ENCODE peak calls at places on chromosomes 4 and X, in ten cellular contexts. B is endothelial cell, M is sigmoid colon, X is body of pancreas, O is WERI-Rb-1, N is osteocyte, T is testis, V is astrocyte of the spinal cord, G is uterus, L is cardiac fibroblast. S is an unnamed sample.

GRCh38 chrX:155215443-155216178 is 649 bp upstream of the VBP1 start:
- DNase-seq in B (no peak), M (no peak), X (no peak), O (no peak), N (no peak), T (no peak), V (peak; percentile 1), G (no peak), L (no peak), S (no peak)

GRCh38 chr4:9762823-9763475 is 18.5 kb upstream of the DRD5 start:
- DNase-seq in B (peak; percentile 70), M (no peak), X (peak; percentile 56), O (peak; percentile 75), N (no peak), T (peak; percentile 76), V (peak; percentile 15), G (peak; percentile 49), L (peak; percentile 87), S (peak; percentile 34)

GRCh38 chr4:111454961-111455360 is 690.3 kb upstream of the FAM241A start:
- DNase-seq in B (no peak), M (no peak), X (no peak), O (no peak), N (no peak), T (no peak), V (no peak), G (no peak), L (no peak), S (no peak)

GRCh38 chrX:41870719-41871151 is 52.6 kb downstream of the CASK start:
- DNase-seq in B (no peak), M (no peak), X (peak; percentile 43), O (no peak), N (no peak), T (no peak), V (no peak), G (no peak), L (no peak), S (no peak)

GRCh38 chrX:10014462-10015373 is 47.6 kb downstream of the CLDN34 start:
- DNase-seq in B (peak; percentile 79), M (peak; percentile 96), X (peak; percentile 89), O (peak; percentile 87), N (peak; percentile 96), T (peak; percentile 88), V (peak; percentile 91), G (peak; percentile 89), L (peak; percentile 95), S (peak; percentile 84)

GRCh38 chr4:11599044-11599443 is 170.3 kb upstream of the HS3ST1 start:
- DNase-seq in B (no peak), M (no peak), X (no peak), O (no peak), N (no peak), T (no peak), V (no peak), G (no peak), L (no peak), S (no peak)

GRCh38 chr4:151184523-151185458 is 85.4 kb downstream of the RPS3A start:
- DNase-seq in B (no peak), M (no peak), X (no peak), O (no peak), N (no peak), T (no peak), V (peak; percentile 78), G (no peak), L (peak; percentile 82), S (no peak)

GRCh38 chrX:134658002-134658401 is 269 bp downstream of the PLAC1 start:
- DNase-seq in B (no peak), M (no peak), X (no peak), O (no peak), N (no peak), T (no peak), V (no peak), G (no peak), L (no peak), S (no peak)

GRCh38 chr4:105194328-105195231 is 47.9 kb downstream of the TET2 start:
- DNase-seq in B (no peak), M (no peak), X (no peak), O (no peak), N (no peak), T (no peak), V (peak; percentile 56), G (no peak), L (no peak), S (peak; percentile 48)

GRCh38 chr4:122329876-122330595 is 48.8 kb upstream of the ADAD1 start:
- DNase-seq in B (no peak), M (no peak), X (no peak), O (no peak), N (no peak), T (no peak), V (peak; percentile 52), G (no peak), L (peak; percentile 40), S (no peak)

GRCh38 chr4:24664956-24665355 is 80.6 kb upstream of the DHX15 start:
- DNase-seq in B (no peak), M (no peak), X (no peak), O (no peak), N (no peak), T (no peak), V (no peak), G (no peak), L (peak; percentile 86), S (no peak)

GRCh38 chr4:85825937-85826678 is 351.2 kb downstream of the ARHGAP24 start:
- DNase-seq in B (peak; percentile 11), M (no peak), X (peak; percentile 63), O (peak; percentile 44), N (no peak), T (no peak), V (peak; percentile 66), G (no peak), L (peak; percentile 67), S (no peak)

GRCh38 chrX:48667504-48667903 is 16.1 kb upstream of the WAS start:
- DNase-seq in B (no peak), M (no peak), X (no peak), O (no peak), N (no peak), T (no peak), V (no peak), G (no peak), L (no peak), S (no peak)

GRCh38 chr4:125705681-125706080 is 390.9 kb downstream of the FAT4 start:
- DNase-seq in B (no peak), M (no peak), X (no peak), O (no peak), N (no peak), T (no peak), V (no peak), G (no peak), L (no peak), S (no peak)

GRCh38 chr4:53043900-53044650 is 182.0 kb downstream of the RASL11B start:
- DNase-seq in B (no peak), M (no peak), X (no peak), O (no peak), N (no peak), T (no peak), V (no peak), G (no peak), L (no peak), S (no peak)

GRCh38 chr4:19857405-19857804 is 394.3 kb upstream of the SLIT2 start:
- DNase-seq in B (no peak), M (no peak), X (no peak), O (no peak), N (no peak), T (no peak), V (no peak), G (no peak), L (peak; percentile 44), S (no peak)

GRCh38 chr4:48575964-48576363 is 85.9 kb downstream of the ZAR1 start:
- DNase-seq in B (no peak), M (no peak), X (no peak), O (no peak), N (no peak), T (no peak), V (peak; percentile 73), G (no peak), L (no peak), S (no peak)

GRCh38 chr4:11765849-11766453 is 337.3 kb upstream of the HS3ST1 start:
- DNase-seq in B (peak; percentile 38), M (no peak), X (peak; percentile 16), O (peak; percentile 39), N (no peak), T (peak; percentile 26), V (peak; percentile 51), G (no peak), L (peak; percentile 70), S (no peak)

DNA sequence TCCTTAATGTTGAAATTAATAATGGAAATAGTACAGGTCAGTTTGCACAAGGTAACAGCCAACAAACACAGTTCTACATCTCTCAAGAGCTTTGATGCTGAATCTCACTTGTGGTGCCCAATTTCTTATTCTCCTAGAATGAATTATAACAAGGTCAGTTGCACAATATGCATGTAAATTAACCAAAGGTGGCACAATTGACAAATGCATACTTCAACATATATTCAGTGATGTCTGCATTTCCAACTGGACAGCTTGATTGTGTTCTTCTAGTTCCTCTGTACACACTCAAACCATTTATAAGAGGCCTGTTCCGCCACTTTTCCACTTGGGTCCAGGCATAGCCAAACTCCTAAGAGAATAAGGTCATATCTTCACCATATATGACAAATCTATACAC is 210.3 kb upstream of the EPHA5 start:
- DNase-seq in B (no peak), M (no peak), X (no peak), O (no peak), N (no peak), T (no peak), V (no peak), G (no peak), L (peak; percentile 6), S (no peak)
- TF ChIP-seq CTCF in B (no peak), M (no peak), X (no peak), O (no peak), N (no peak), T (no peak), V (no peak), G (no peak), L (no peak), S (no peak)

GRCh38 chr4:87033902-87034301 is 99.1 kb downstream of the AFF1 start:
- DNase-seq in B (no peak), M (no peak), X (no peak), O (peak; percentile 58), N (no peak), T (no peak), V (no peak), G (no peak), L (no peak), S (no peak)
- TF ChIP-seq CTCF in B (no peak), M (no peak), X (no peak), O (peak; percentile 46), N (no peak), T (no peak), V (no peak), G (no peak), L (no peak), S (no peak)

GRCh38 chrX:132956421-132957210 is 1.8 kb downstream of the HS6ST2 start:
- DNase-seq in B (peak; percentile 5), M (no peak), X (peak; percentile 43), O (no peak), N (no peak), T (no peak), V (no peak), G (peak; percentile 21), L (no peak), S (peak; percentile 6)
- TF ChIP-seq CTCF in B (no peak), M (no peak), X (no peak), O (no peak), N (no peak), T (no peak), V (no peak), G (no peak), L (no peak), S (no peak)

DNA sequence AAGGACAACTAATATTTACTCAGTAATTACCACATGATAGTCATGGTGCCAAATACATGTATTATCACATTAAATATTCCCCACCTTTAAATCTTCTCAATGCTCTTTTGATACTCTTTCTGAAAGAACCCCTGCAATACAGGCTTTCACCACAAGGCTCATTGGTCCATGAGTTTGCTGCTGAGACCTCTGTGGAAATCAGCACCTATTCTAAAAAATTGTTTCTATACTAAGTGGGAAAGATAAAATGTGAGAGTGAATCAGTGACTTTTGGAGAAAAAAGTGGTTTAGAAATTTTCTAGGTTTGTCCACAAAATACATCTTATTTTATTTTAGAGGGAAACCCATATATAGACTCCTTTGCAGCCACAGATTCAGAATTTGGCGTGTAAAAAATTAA is 257.3 kb downstream of the ZIC3 start:
- DNase-seq in B (no peak), M (no peak), X (no peak), O (no peak), N (no peak), T (no peak), V (no peak), G (no peak), L (no peak), S (no peak)
- TF ChIP-seq CTCF in B (peak; percentile 36), M (no peak), X (no peak), O (no peak), N (no peak), T (no peak), V (peak; percentile 6), G (peak; percentile 6), L (peak; percentile 10), S (no peak)

S was measured in GM06990.